ENCODE peak calls at places on chromosome 2, in seven cellular contexts. One of them, this sample, is unnamed.

GRCh38 chr2:55567298-55567697 is 47.8 kb downstream of the CFAP36 start:
- DNase-seq in astrocyte: no peak
- DNase-seq in Karpas-422: no peak
- DNase-seq in SK-N-SH: no peak
- DNase-seq in HCT116: no peak
- DNase-seq in H1: no peak
- DNase-seq in GM12878: no peak
- DNase-seq in this sample: no peak

GRCh38 chr2:189609853-189610252 is 29.3 kb upstream of the SLC40A1 start:
- DNase-seq in astrocyte: peak; percentile 13
- DNase-seq in Karpas-422: no peak
- DNase-seq in SK-N-SH: no peak
- DNase-seq in HCT116: no peak
- DNase-seq in H1: no peak
- DNase-seq in GM12878: no peak
- DNase-seq in this sample: peak; percentile 12

GRCh38 chr2:41981417-41981816 is 66.4 kb upstream of the PKDCC start:
- DNase-seq in astrocyte: no peak
- DNase-seq in Karpas-422: no peak
- DNase-seq in SK-N-SH: no peak
- DNase-seq in HCT116: no peak
- DNase-seq in H1: no peak
- DNase-seq in GM12878: no peak
- DNase-seq in this sample: no peak

GRCh38 chr2:16129716-16130540 is 189.6 kb downstream of the MYCN start:
- DNase-seq in astrocyte: no peak
- DNase-seq in Karpas-422: no peak
- DNase-seq in SK-N-SH: no peak
- DNase-seq in HCT116: no peak
- DNase-seq in H1: no peak
- DNase-seq in GM12878: no peak
- DNase-seq in this sample: no peak

GRCh38 chr2:197498937-197499593 is 575 bp downstream of the HSPD1 start:
- DNase-seq in astrocyte: peak; percentile 35
- DNase-seq in Karpas-422: peak; percentile 84
- DNase-seq in SK-N-SH: peak; percentile 59
- DNase-seq in HCT116: no peak
- DNase-seq in H1: no peak
- DNase-seq in GM12878: no peak
- DNase-seq in this sample: peak; percentile 52

GRCh38 chr2:74205586-74205985 is 7.2 kb downstream of the MTHFD2 start:
- DNase-seq in astrocyte: no peak
- DNase-seq in Karpas-422: no peak
- DNase-seq in SK-N-SH: no peak
- DNase-seq in HCT116: no peak
- DNase-seq in H1: no peak
- DNase-seq in GM12878: no peak
- DNase-seq in this sample: no peak

GRCh38 chr2:132849118-132849517 is 179.1 kb upstream of the LYPD1 start:
- DNase-seq in astrocyte: peak; percentile 84
- DNase-seq in Karpas-422: no peak
- DNase-seq in SK-N-SH: no peak
- DNase-seq in HCT116: no peak
- DNase-seq in H1: no peak
- DNase-seq in GM12878: no peak
- DNase-seq in this sample: peak; percentile 86

GRCh38 chr2:26312471-26312870 is 33.5 kb upstream of the SELENOI start:
- DNase-seq in astrocyte: no peak
- DNase-seq in Karpas-422: no peak
- DNase-seq in SK-N-SH: no peak
- DNase-seq in HCT116: no peak
- DNase-seq in H1: no peak
- DNase-seq in GM12878: no peak
- DNase-seq in this sample: no peak

GRCh38 chr2:241935314-241935713 is 65.8 kb downstream of the RTP5 start:
- DNase-seq in astrocyte: peak; percentile 42
- DNase-seq in Karpas-422: no peak
- DNase-seq in SK-N-SH: no peak
- DNase-seq in HCT116: peak; percentile 3
- DNase-seq in H1: no peak
- DNase-seq in GM12878: no peak
- DNase-seq in this sample: peak; percentile 42

GRCh38 chr2:12709207-12709522 is 7.6 kb upstream of the TRIB2 start:
- DNase-seq in astrocyte: no peak
- DNase-seq in Karpas-422: no peak
- DNase-seq in SK-N-SH: no peak
- DNase-seq in HCT116: no peak
- DNase-seq in H1: no peak
- DNase-seq in GM12878: no peak
- DNase-seq in this sample: no peak

GRCh38 chr2:42922293-42922692 is 129.9 kb upstream of the HAAO start:
- DNase-seq in astrocyte: no peak
- DNase-seq in Karpas-422: no peak
- DNase-seq in SK-N-SH: no peak
- DNase-seq in HCT116: no peak
- DNase-seq in H1: no peak
- DNase-seq in GM12878: no peak
- DNase-seq in this sample: no peak

GRCh38 chr2:64812298-64812697 is 158.6 kb upstream of the SERTAD2 start:
- DNase-seq in astrocyte: no peak
- DNase-seq in Karpas-422: no peak
- DNase-seq in SK-N-SH: no peak
- DNase-seq in HCT116: no peak
- DNase-seq in H1: no peak
- DNase-seq in GM12878: no peak
- DNase-seq in this sample: no peak

GRCh38 chr2:62266433-62267038 is 70.6 kb downstream of the B3GNT2 start:
- DNase-seq in astrocyte: peak; percentile 88
- DNase-seq in Karpas-422: no peak
- DNase-seq in SK-N-SH: no peak
- DNase-seq in HCT116: no peak
- DNase-seq in H1: peak; percentile 19
- DNase-seq in GM12878: no peak
- DNase-seq in this sample: peak; percentile 88

GRCh38 chr2:120540719-120541552 is 194.7 kb upstream of the GLI2 start:
- DNase-seq in astrocyte: no peak
- DNase-seq in Karpas-422: no peak
- DNase-seq in SK-N-SH: peak; percentile 51
- DNase-seq in HCT116: no peak
- DNase-seq in H1: no peak
- DNase-seq in GM12878: no peak
- DNase-seq in this sample: no peak

DNA sequence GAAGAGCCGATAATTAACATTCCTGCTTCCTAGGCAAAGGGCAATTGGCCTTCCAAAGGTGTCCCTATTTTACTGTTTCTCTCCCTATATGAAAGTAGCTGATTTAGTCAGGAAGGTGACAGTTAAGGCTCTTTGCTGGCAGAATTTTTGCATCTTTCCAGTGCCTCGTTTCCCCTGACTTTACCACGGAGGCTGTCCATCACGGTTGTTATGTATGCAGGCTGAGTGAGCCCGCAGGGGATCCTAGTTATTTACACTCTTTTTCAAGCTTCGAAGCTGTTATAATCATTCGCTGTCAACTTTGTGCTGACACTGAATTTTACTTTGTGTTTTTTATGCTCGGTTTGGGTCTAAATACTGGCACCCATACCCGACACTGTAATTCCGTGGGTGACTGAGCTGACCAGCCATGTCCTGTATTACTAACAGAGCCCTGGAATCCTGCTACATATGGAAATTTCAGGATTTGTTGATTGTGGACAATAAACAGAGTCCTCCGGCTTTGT is 713.8 kb upstream of the FANCL start:
- DNase-seq in astrocyte: no peak
- DNase-seq in Karpas-422: no peak
- DNase-seq in SK-N-SH: no peak
- DNase-seq in HCT116: no peak
- DNase-seq in H1: no peak
- DNase-seq in GM12878: no peak
- DNase-seq in this sample: no peak
- H2AFZ ChIP-seq in astrocyte: no peak overlapping the region
- H2AFZ ChIP-seq in Karpas-422: no peak overlapping the region
- H2AFZ ChIP-seq in SK-N-SH: no peak overlapping the region
- H2AFZ ChIP-seq in HCT116: no peak overlapping the region
- H2AFZ ChIP-seq in H1: peak overlapping the region; percentile 66
- H2AFZ ChIP-seq in GM12878: no peak overlapping the region
- H2AFZ ChIP-seq in this sample: no peak overlapping the region

GRCh38 chr2:222671259-222672067 is at the start of gene MOGAT1:
- DNase-seq in astrocyte: no peak
- DNase-seq in Karpas-422: no peak
- DNase-seq in SK-N-SH: peak; percentile 96
- DNase-seq in HCT116: no peak
- DNase-seq in H1: peak; percentile 36
- DNase-seq in GM12878: no peak
- DNase-seq in this sample: peak; percentile 24
- H3K9ac ChIP-seq in astrocyte: no peak within 1 kb of the TSS
- H3K9ac ChIP-seq in Karpas-422: no peak within 1 kb of the TSS
- H3K9ac ChIP-seq in SK-N-SH: no peak within 1 kb of the TSS
- H3K9ac ChIP-seq in HCT116: no peak within 1 kb of the TSS
- H3K9ac ChIP-seq in H1: peak within 1 kb of the TSS; percentile 65
- H3K9ac ChIP-seq in GM12878: no peak within 1 kb of the TSS
- H3K9ac ChIP-seq in this sample: no peak within 1 kb of the TSS

DNA sequence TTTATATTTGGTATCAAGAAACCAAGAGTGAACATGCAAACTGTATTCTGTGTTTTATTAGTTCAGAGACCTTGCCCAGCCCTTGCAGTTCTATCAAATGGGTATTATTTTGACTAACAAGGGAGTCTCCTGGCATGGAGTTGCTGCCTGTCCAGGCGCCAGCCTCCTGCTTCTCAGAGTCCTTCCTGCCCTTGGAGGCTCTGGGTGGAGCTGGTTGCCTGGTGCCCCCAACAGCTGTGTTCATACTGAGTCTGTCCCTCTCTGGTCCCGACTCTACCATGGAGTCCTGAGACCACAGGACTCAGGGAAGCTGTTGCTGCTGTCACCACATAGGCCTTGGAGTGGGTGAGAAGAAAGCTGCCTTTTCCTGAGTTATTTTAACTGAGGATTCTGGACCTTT is 26.3 kb upstream of the GREB1 start:
- DNase-seq in astrocyte: no peak
- DNase-seq in Karpas-422: no peak
- DNase-seq in SK-N-SH: no peak
- DNase-seq in HCT116: no peak
- DNase-seq in H1: no peak
- DNase-seq in GM12878: no peak
- DNase-seq in this sample: no peak
- H3K4me2 ChIP-seq in astrocyte: no peak overlapping the region
- H3K4me2 ChIP-seq in Karpas-422: no peak overlapping the region
- H3K4me2 ChIP-seq in SK-N-SH: no peak overlapping the region
- H3K4me2 ChIP-seq in HCT116: no peak overlapping the region
- H3K4me2 ChIP-seq in H1: no peak overlapping the region
- H3K4me2 ChIP-seq in GM12878: no peak overlapping the region
- H3K4me2 ChIP-seq in this sample: no peak overlapping the region

GRCh38 chr2:183541766-183542165 is 417.5 kb downstream of the NUP35 start:
- DNase-seq in astrocyte: peak; percentile 49
- DNase-seq in Karpas-422: no peak
- DNase-seq in SK-N-SH: no peak
- DNase-seq in HCT116: no peak
- DNase-seq in H1: no peak
- DNase-seq in GM12878: no peak
- DNase-seq in this sample: no peak
- H2AFZ ChIP-seq in astrocyte: peak overlapping the region; percentile 23
- H2AFZ ChIP-seq in Karpas-422: no peak overlapping the region
- H2AFZ ChIP-seq in SK-N-SH: no peak overlapping the region
- H2AFZ ChIP-seq in HCT116: no peak overlapping the region
- H2AFZ ChIP-seq in H1: peak overlapping the region; percentile 50
- H2AFZ ChIP-seq in GM12878: no peak overlapping the region
- H2AFZ ChIP-seq in this sample: no peak overlapping the region

GRCh38 chr2:17160594-17160993 is 357.6 kb downstream of the RAD51AP2 start:
- DNase-seq in astrocyte: no peak
- DNase-seq in Karpas-422: no peak
- DNase-seq in SK-N-SH: no peak
- DNase-seq in HCT116: no peak
- DNase-seq in H1: no peak
- DNase-seq in GM12878: no peak
- DNase-seq in this sample: no peak
- H3K9ac ChIP-seq in astrocyte: no peak overlapping the region
- H3K9ac ChIP-seq in Karpas-422: no peak overlapping the region
- H3K9ac ChIP-seq in SK-N-SH: no peak overlapping the region
- H3K9ac ChIP-seq in HCT116: no peak overlapping the region
- H3K9ac ChIP-seq in H1: no peak overlapping the region
- H3K9ac ChIP-seq in GM12878: no peak overlapping the region
- H3K9ac ChIP-seq in this sample: no peak overlapping the region

DNA sequence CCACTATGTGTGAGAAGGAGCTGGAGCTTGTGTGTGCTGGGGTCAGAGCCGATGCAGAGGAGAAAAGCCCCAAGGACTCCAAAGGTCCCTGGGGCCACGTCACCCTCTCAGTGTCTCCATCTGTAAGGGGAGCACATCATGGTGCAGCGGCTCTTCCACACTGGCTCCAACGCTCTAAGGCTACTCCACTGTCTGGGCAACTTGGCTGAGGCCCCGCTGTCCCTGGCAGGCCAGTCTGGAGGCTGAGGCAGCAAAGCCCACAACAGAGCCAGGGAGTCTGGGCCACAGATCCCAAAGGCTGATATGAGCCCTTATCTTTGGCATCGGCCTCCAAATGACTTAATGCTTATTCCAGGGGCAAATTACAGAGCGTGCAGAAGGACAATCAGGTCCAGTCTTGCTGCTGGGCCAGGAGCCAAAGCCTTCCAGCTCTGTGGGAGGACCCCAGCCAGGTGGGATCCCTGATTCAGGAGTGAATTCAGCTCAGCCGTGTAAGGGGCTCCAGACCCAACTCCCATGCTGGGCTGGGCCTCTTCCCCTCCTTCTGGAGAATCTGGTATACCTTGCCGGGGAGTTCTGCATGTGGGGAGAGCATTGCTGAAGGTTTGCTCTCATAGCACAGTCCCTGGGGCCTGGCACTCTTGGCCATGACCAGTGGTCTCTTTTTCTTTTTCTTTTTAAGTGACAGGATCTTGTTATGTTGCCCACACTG is 1.8 kb upstream of the DUSP2 start:
- DNase-seq in astrocyte: peak; percentile 70
- DNase-seq in Karpas-422: no peak
- DNase-seq in SK-N-SH: peak; percentile 85
- DNase-seq in HCT116: no peak
- DNase-seq in H1: no peak
- DNase-seq in GM12878: no peak
- DNase-seq in this sample: peak; percentile 77
- H3K4me2 ChIP-seq in astrocyte: peak overlapping the region; percentile 88
- H3K4me2 ChIP-seq in Karpas-422: peak overlapping the region; percentile 79
- H3K4me2 ChIP-seq in SK-N-SH: peak overlapping the region; percentile 69
- H3K4me2 ChIP-seq in HCT116: no peak overlapping the region
- H3K4me2 ChIP-seq in H1: no peak overlapping the region
- H3K4me2 ChIP-seq in GM12878: peak overlapping the region; percentile 95
- H3K4me2 ChIP-seq in this sample: no peak overlapping the region

DNA sequence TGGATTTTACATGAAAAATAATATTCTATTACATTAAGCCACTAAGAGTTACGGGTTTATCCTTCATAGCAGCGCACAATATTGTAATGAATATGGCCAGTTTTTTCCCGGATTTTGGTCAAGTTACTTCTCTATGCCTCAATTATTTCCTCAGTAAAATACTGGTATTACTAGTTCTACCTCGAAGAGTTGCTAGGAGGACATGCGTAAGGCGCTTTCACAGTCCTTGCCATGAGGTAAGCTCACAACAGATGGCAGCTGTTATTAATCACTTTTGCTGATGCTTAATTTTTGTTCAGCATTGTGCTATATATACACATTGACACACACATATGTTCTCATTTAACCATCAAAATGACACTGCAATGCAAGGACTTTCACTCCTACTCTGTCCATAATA is 101.5 kb downstream of the SCG2 start:
- DNase-seq in astrocyte: no peak
- DNase-seq in Karpas-422: no peak
- DNase-seq in SK-N-SH: no peak
- DNase-seq in HCT116: no peak
- DNase-seq in H1: no peak
- DNase-seq in GM12878: no peak
- DNase-seq in this sample: no peak
- H2AFZ ChIP-seq in astrocyte: no peak overlapping the region
- H2AFZ ChIP-seq in Karpas-422: no peak overlapping the region
- H2AFZ ChIP-seq in SK-N-SH: no peak overlapping the region
- H2AFZ ChIP-seq in HCT116: no peak overlapping the region
- H2AFZ ChIP-seq in H1: no peak overlapping the region
- H2AFZ ChIP-seq in GM12878: no peak overlapping the region
- H2AFZ ChIP-seq in this sample: no peak overlapping the region

This sample was measured in fibroblast of lung.